ENCODE peak calls at places on chromosomes 1 and 21, in five cellular contexts. One of them, this sample, is unnamed.
A peak's percentile ranks its signal among the peaks of the same experiment; 100 is the strongest.

GRCh38 chr21:44566403-44566802 is 7.1 kb upstream of the KRTAP10-4 start:
- DNase-seq in ACHN: no peak
- DNase-seq in kidney: no peak
- DNase-seq in stimulated activated CD8-positive, alpha-beta memory T cell treated with anti-CD3 and anti-CD28 coated beads, Interleukin-4, amount 100 ng/mL, for 24 hours: no peak
- DNase-seq in cardiac fibroblast: no peak
- DNase-seq in this sample: no peak

GRCh38 chr1:196309386-196309785 is 298.9 kb downstream of the KCNT2 start:
- DNase-seq in stimulated activated CD8-positive, alpha-beta memory T cell treated with anti-CD3 and anti-CD28 coated beads, Interleukin-4, amount 100 ng/mL, for 24 hours: no peak
- DNase-seq in kidney: no peak
- DNase-seq in cardiac fibroblast: peak; percentile 68
- DNase-seq in ACHN: peak; percentile 52
- DNase-seq in this sample: no peak

GRCh38 chr1:11337536-11338350 is 64.7 kb downstream of the UBIAD1 start:
- DNase-seq in cardiac fibroblast: peak; percentile 38
- DNase-seq in ACHN: peak; percentile 47
- DNase-seq in stimulated activated CD8-positive, alpha-beta memory T cell treated with anti-CD3 and anti-CD28 coated beads, Interleukin-4, amount 100 ng/mL, for 24 hours: peak; percentile 63
- DNase-seq in kidney: no peak
- DNase-seq in this sample: no peak

GRCh38 chr21:37155216-37155615 is 82.2 kb downstream of the TTC3 start:
- DNase-seq in cardiac fibroblast: no peak
- DNase-seq in ACHN: no peak
- DNase-seq in kidney: no peak
- DNase-seq in stimulated activated CD8-positive, alpha-beta memory T cell treated with anti-CD3 and anti-CD28 coated beads, Interleukin-4, amount 100 ng/mL, for 24 hours: no peak
- DNase-seq in this sample: no peak

GRCh38 chr1:14674030-14674429 is 75.5 kb downstream of the KAZN start:
- DNase-seq in ACHN: no peak
- DNase-seq in stimulated activated CD8-positive, alpha-beta memory T cell treated with anti-CD3 and anti-CD28 coated beads, Interleukin-4, amount 100 ng/mL, for 24 hours: no peak
- DNase-seq in kidney: no peak
- DNase-seq in cardiac fibroblast: no peak
- DNase-seq in this sample: no peak

GRCh38 chr1:164780863-164781262 is 221.9 kb downstream of the PBX1 start:
- DNase-seq in stimulated activated CD8-positive, alpha-beta memory T cell treated with anti-CD3 and anti-CD28 coated beads, Interleukin-4, amount 100 ng/mL, for 24 hours: no peak
- DNase-seq in ACHN: no peak
- DNase-seq in kidney: no peak
- DNase-seq in cardiac fibroblast: peak; percentile 67
- DNase-seq in this sample: no peak

GRCh38 chr21:44499631-44500030 is 40.4 kb downstream of the KRTAP10-1 start:
- DNase-seq in kidney: peak; percentile 52
- DNase-seq in stimulated activated CD8-positive, alpha-beta memory T cell treated with anti-CD3 and anti-CD28 coated beads, Interleukin-4, amount 100 ng/mL, for 24 hours: no peak
- DNase-seq in ACHN: no peak
- DNase-seq in cardiac fibroblast: no peak
- DNase-seq in this sample: no peak

GRCh38 chr1:37362990-37363389 is 111.4 kb upstream of the ZC3H12A start:
- DNase-seq in kidney: no peak
- DNase-seq in stimulated activated CD8-positive, alpha-beta memory T cell treated with anti-CD3 and anti-CD28 coated beads, Interleukin-4, amount 100 ng/mL, for 24 hours: no peak
- DNase-seq in ACHN: no peak
- DNase-seq in cardiac fibroblast: no peak
- DNase-seq in this sample: no peak

GRCh38 chr1:87515781-87516180 is 187.1 kb downstream of the LMO4 start:
- DNase-seq in cardiac fibroblast: peak; percentile 16
- DNase-seq in ACHN: no peak
- DNase-seq in kidney: no peak
- DNase-seq in stimulated activated CD8-positive, alpha-beta memory T cell treated with anti-CD3 and anti-CD28 coated beads, Interleukin-4, amount 100 ng/mL, for 24 hours: no peak
- DNase-seq in this sample: no peak

GRCh38 chr1:204493145-204493881 is 1.3 kb downstream of the PIK3C2B start:
- DNase-seq in cardiac fibroblast: peak; percentile 88
- DNase-seq in ACHN: no peak
- DNase-seq in stimulated activated CD8-positive, alpha-beta memory T cell treated with anti-CD3 and anti-CD28 coated beads, Interleukin-4, amount 100 ng/mL, for 24 hours: no peak
- DNase-seq in kidney: peak; percentile 86
- DNase-seq in this sample: no peak

GRCh38 chr1:62487956-62488355 is 51.1 kb downstream of the USP1 start:
- DNase-seq in ACHN: no peak
- DNase-seq in stimulated activated CD8-positive, alpha-beta memory T cell treated with anti-CD3 and anti-CD28 coated beads, Interleukin-4, amount 100 ng/mL, for 24 hours: no peak
- DNase-seq in kidney: no peak
- DNase-seq in cardiac fibroblast: no peak
- DNase-seq in this sample: no peak

GRCh38 chr1:208132287-208132882 is 111.8 kb downstream of the PLXNA2 start:
- DNase-seq in cardiac fibroblast: peak; percentile 85
- DNase-seq in ACHN: peak; percentile 72
- DNase-seq in stimulated activated CD8-positive, alpha-beta memory T cell treated with anti-CD3 and anti-CD28 coated beads, Interleukin-4, amount 100 ng/mL, for 24 hours: peak; percentile 37
- DNase-seq in kidney: peak; percentile 87
- DNase-seq in this sample: peak; percentile 81

GRCh38 chr1:22709891-22710687 is 550 bp upstream of the EPHB2 start:
- DNase-seq in kidney: no peak
- DNase-seq in stimulated activated CD8-positive, alpha-beta memory T cell treated with anti-CD3 and anti-CD28 coated beads, Interleukin-4, amount 100 ng/mL, for 24 hours: peak; percentile 15
- DNase-seq in cardiac fibroblast: peak; percentile 84
- DNase-seq in ACHN: peak; percentile 55
- DNase-seq in this sample: no peak

GRCh38 chr21:45636921-45637646 is 6.4 kb upstream of the PCBP3 start:
- DNase-seq in cardiac fibroblast: no peak
- DNase-seq in ACHN: no peak
- DNase-seq in stimulated activated CD8-positive, alpha-beta memory T cell treated with anti-CD3 and anti-CD28 coated beads, Interleukin-4, amount 100 ng/mL, for 24 hours: no peak
- DNase-seq in kidney: no peak
- DNase-seq in this sample: no peak

GRCh38 chr1:234969630-234970370 is 158.8 kb downstream of the TOMM20 start:
- DNase-seq in ACHN: no peak
- DNase-seq in kidney: peak; percentile 91
- DNase-seq in cardiac fibroblast: peak; percentile 73
- DNase-seq in stimulated activated CD8-positive, alpha-beta memory T cell treated with anti-CD3 and anti-CD28 coated beads, Interleukin-4, amount 100 ng/mL, for 24 hours: no peak
- DNase-seq in this sample: no peak

GRCh38 chr1:112938188-112938587 is 17.8 kb downstream of the SLC16A1 start:
- DNase-seq in kidney: no peak
- DNase-seq in ACHN: no peak
- DNase-seq in cardiac fibroblast: peak; percentile 38
- DNase-seq in stimulated activated CD8-positive, alpha-beta memory T cell treated with anti-CD3 and anti-CD28 coated beads, Interleukin-4, amount 100 ng/mL, for 24 hours: no peak
- DNase-seq in this sample: no peak

GRCh38 chr1:219317762-219318353 is 144.2 kb downstream of the LYPLAL1 start:
- DNase-seq in cardiac fibroblast: peak; percentile 41
- DNase-seq in kidney: no peak
- DNase-seq in ACHN: no peak
- DNase-seq in stimulated activated CD8-positive, alpha-beta memory T cell treated with anti-CD3 and anti-CD28 coated beads, Interleukin-4, amount 100 ng/mL, for 24 hours: no peak
- DNase-seq in this sample: no peak

GRCh38 chr1:63262148-63262770 is 60.1 kb upstream of the FOXD3 start:
- DNase-seq in cardiac fibroblast: no peak
- DNase-seq in ACHN: no peak
- DNase-seq in stimulated activated CD8-positive, alpha-beta memory T cell treated with anti-CD3 and anti-CD28 coated beads, Interleukin-4, amount 100 ng/mL, for 24 hours: no peak
- DNase-seq in kidney: no peak
- DNase-seq in this sample: no peak

GRCh38 chr1:86503477-86504129 is 34.9 kb downstream of the CLCA1 start:
- DNase-seq in ACHN: no peak
- DNase-seq in kidney: peak; percentile 77
- DNase-seq in cardiac fibroblast: peak; percentile 59
- DNase-seq in stimulated activated CD8-positive, alpha-beta memory T cell treated with anti-CD3 and anti-CD28 coated beads, Interleukin-4, amount 100 ng/mL, for 24 hours: no peak
- DNase-seq in this sample: no peak

GRCh38 chr1:175394739-175395138 is 202.2 kb upstream of the KIAA0040 start:
- DNase-seq in stimulated activated CD8-positive, alpha-beta memory T cell treated with anti-CD3 and anti-CD28 coated beads, Interleukin-4, amount 100 ng/mL, for 24 hours: no peak
- DNase-seq in cardiac fibroblast: no peak
- DNase-seq in ACHN: no peak
- DNase-seq in kidney: no peak
- DNase-seq in this sample: no peak

GRCh38 chr1:7224644-7225043 is 439.4 kb downstream of the CAMTA1 start:
- DNase-seq in stimulated activated CD8-positive, alpha-beta memory T cell treated with anti-CD3 and anti-CD28 coated beads, Interleukin-4, amount 100 ng/mL, for 24 hours: no peak
- DNase-seq in kidney: no peak
- DNase-seq in ACHN: peak; percentile 3
- DNase-seq in cardiac fibroblast: no peak
- DNase-seq in this sample: no peak

GRCh38 chr1:211735208-211736170 is 60.1 kb upstream of the NEK2 start:
- DNase-seq in ACHN: peak; percentile 94
- DNase-seq in kidney: no peak
- DNase-seq in stimulated activated CD8-positive, alpha-beta memory T cell treated with anti-CD3 and anti-CD28 coated beads, Interleukin-4, amount 100 ng/mL, for 24 hours: no peak
- DNase-seq in cardiac fibroblast: peak; percentile 70
- DNase-seq in this sample: no peak

GRCh38 chr1:31694910-31695300 is 8.9 kb downstream of the COL16A1 start:
- DNase-seq in kidney: peak; percentile 50
- DNase-seq in ACHN: no peak
- DNase-seq in stimulated activated CD8-positive, alpha-beta memory T cell treated with anti-CD3 and anti-CD28 coated beads, Interleukin-4, amount 100 ng/mL, for 24 hours: no peak
- DNase-seq in cardiac fibroblast: no peak
- DNase-seq in this sample: no peak

GRCh38 chr21:37452222-37452621 is 85.6 kb downstream of the DYRK1A start:
- DNase-seq in stimulated activated CD8-positive, alpha-beta memory T cell treated with anti-CD3 and anti-CD28 coated beads, Interleukin-4, amount 100 ng/mL, for 24 hours: no peak
- DNase-seq in ACHN: peak; percentile 87
- DNase-seq in cardiac fibroblast: peak; percentile 83
- DNase-seq in kidney: no peak
- DNase-seq in this sample: no peak

GRCh38 chr1:227918736-227919135 is 29.0 kb downstream of the WNT9A start:
- DNase-seq in ACHN: no peak
- DNase-seq in cardiac fibroblast: no peak
- DNase-seq in kidney: peak; percentile 47
- DNase-seq in stimulated activated CD8-positive, alpha-beta memory T cell treated with anti-CD3 and anti-CD28 coated beads, Interleukin-4, amount 100 ng/mL, for 24 hours: no peak
- DNase-seq in this sample: no peak

GRCh38 chr1:201019321-201019977 is 4.1 kb downstream of the KIF21B start:
- DNase-seq in ACHN: peak; percentile 56
- DNase-seq in stimulated activated CD8-positive, alpha-beta memory T cell treated with anti-CD3 and anti-CD28 coated beads, Interleukin-4, amount 100 ng/mL, for 24 hours: peak; percentile 81
- DNase-seq in cardiac fibroblast: peak; percentile 61
- DNase-seq in kidney: peak; percentile 89
- DNase-seq in this sample: no peak

GRCh38 chr1:31627301-31627929 is 9.9 kb downstream of the HCRTR1 start:
- DNase-seq in kidney: no peak
- DNase-seq in stimulated activated CD8-positive, alpha-beta memory T cell treated with anti-CD3 and anti-CD28 coated beads, Interleukin-4, amount 100 ng/mL, for 24 hours: no peak
- DNase-seq in cardiac fibroblast: peak; percentile 46
- DNase-seq in ACHN: no peak
- DNase-seq in this sample: no peak

GRCh38 chr1:209589440-209589839 is 5.9 kb downstream of the CAMK1G start:
- DNase-seq in ACHN: no peak
- DNase-seq in stimulated activated CD8-positive, alpha-beta memory T cell treated with anti-CD3 and anti-CD28 coated beads, Interleukin-4, amount 100 ng/mL, for 24 hours: no peak
- DNase-seq in cardiac fibroblast: no peak
- DNase-seq in kidney: no peak
- DNase-seq in this sample: no peak

GRCh38 chr1:219085988-219086387 is 87.7 kb upstream of the LYPLAL1 start:
- DNase-seq in ACHN: no peak
- DNase-seq in kidney: no peak
- DNase-seq in stimulated activated CD8-positive, alpha-beta memory T cell treated with anti-CD3 and anti-CD28 coated beads, Interleukin-4, amount 100 ng/mL, for 24 hours: no peak
- DNase-seq in cardiac fibroblast: peak; percentile 44
- DNase-seq in this sample: no peak

GRCh38 chr1:33008051-33008914 is 28.4 kb downstream of the AK2 start:
- DNase-seq in kidney: no peak
- DNase-seq in cardiac fibroblast: peak; percentile 62
- DNase-seq in ACHN: no peak
- DNase-seq in stimulated activated CD8-positive, alpha-beta memory T cell treated with anti-CD3 and anti-CD28 coated beads, Interleukin-4, amount 100 ng/mL, for 24 hours: no peak
- DNase-seq in this sample: no peak

GRCh38 chr1:44643721-44644330 is 30.5 kb downstream of the TMEM53 start:
- DNase-seq in cardiac fibroblast: no peak
- DNase-seq in kidney: no peak
- DNase-seq in ACHN: no peak
- DNase-seq in stimulated activated CD8-positive, alpha-beta memory T cell treated with anti-CD3 and anti-CD28 coated beads, Interleukin-4, amount 100 ng/mL, for 24 hours: no peak
- DNase-seq in this sample: no peak

GRCh38 chr1:207755846-207756692 is 4.2 kb downstream of the CD46 start:
- DNase-seq in cardiac fibroblast: no peak
- DNase-seq in stimulated activated CD8-positive, alpha-beta memory T cell treated with anti-CD3 and anti-CD28 coated beads, Interleukin-4, amount 100 ng/mL, for 24 hours: no peak
- DNase-seq in kidney: no peak
- DNase-seq in ACHN: no peak
- DNase-seq in this sample: no peak

GRCh38 chr1:179077396-179077795 is 4.5 kb upstream of the TOR3A start:
- DNase-seq in cardiac fibroblast: peak; percentile 71
- DNase-seq in ACHN: peak; percentile 32
- DNase-seq in stimulated activated CD8-positive, alpha-beta memory T cell treated with anti-CD3 and anti-CD28 coated beads, Interleukin-4, amount 100 ng/mL, for 24 hours: no peak
- DNase-seq in kidney: no peak
- DNase-seq in this sample: no peak

GRCh38 chr1:198837276-198838021 is 198.6 kb downstream of the PTPRC start:
- DNase-seq in kidney: no peak
- DNase-seq in ACHN: no peak
- DNase-seq in cardiac fibroblast: no peak
- DNase-seq in stimulated activated CD8-positive, alpha-beta memory T cell treated with anti-CD3 and anti-CD28 coated beads, Interleukin-4, amount 100 ng/mL, for 24 hours: no peak
- DNase-seq in this sample: no peak

GRCh38 chr1:39488801-39489566 is 2.5 kb upstream of the BMP8A start:
- DNase-seq in ACHN: no peak
- DNase-seq in cardiac fibroblast: no peak
- DNase-seq in stimulated activated CD8-positive, alpha-beta memory T cell treated with anti-CD3 and anti-CD28 coated beads, Interleukin-4, amount 100 ng/mL, for 24 hours: no peak
- DNase-seq in kidney: no peak
- DNase-seq in this sample: no peak

GRCh38 chr1:58584082-58584895 is 7.2 kb upstream of the TACSTD2 start:
- DNase-seq in cardiac fibroblast: peak; percentile 95
- DNase-seq in ACHN: peak; percentile 91
- DNase-seq in stimulated activated CD8-positive, alpha-beta memory T cell treated with anti-CD3 and anti-CD28 coated beads, Interleukin-4, amount 100 ng/mL, for 24 hours: no peak
- DNase-seq in kidney: peak; percentile 91
- DNase-seq in this sample: no peak

GRCh38 chr1:223714421-223714724 is 2.0 kb downstream of the CAPN2 start:
- DNase-seq in stimulated activated CD8-positive, alpha-beta memory T cell treated with anti-CD3 and anti-CD28 coated beads, Interleukin-4, amount 100 ng/mL, for 24 hours: no peak
- DNase-seq in ACHN: no peak
- DNase-seq in kidney: no peak
- DNase-seq in cardiac fibroblast: no peak
- DNase-seq in this sample: no peak

GRCh38 chr1:26602378-26602959 is 72.9 kb downstream of the RPS6KA1 start:
- DNase-seq in cardiac fibroblast: peak; percentile 76
- DNase-seq in kidney: no peak
- DNase-seq in ACHN: peak; percentile 61
- DNase-seq in stimulated activated CD8-positive, alpha-beta memory T cell treated with anti-CD3 and anti-CD28 coated beads, Interleukin-4, amount 100 ng/mL, for 24 hours: no peak
- DNase-seq in this sample: no peak

This sample was measured in omental fat pad.